ENCODE peak calls at places on chromosomes 13 and 19, in five cellular contexts. M is CD8-positive, alpha-beta memory T cell; W is suprapubic skin; Q is naive thymus-derived CD4-positive, alpha-beta T cell; U is left ventricle myocardium inferior. C is an unnamed sample.

GRCh38 chr19:46698395-46699321 is 18.3 kb downstream of the PRKD2 start:
- DNase-seq in M (no peak), W (no peak), Q (no peak), U (no peak), C (no peak)

GRCh38 chr19:2488942-2489731 is 13.2 kb downstream of the GADD45B start:
- DNase-seq in U (peak; percentile 62), Q (no peak), M (no peak), W (no peak), C (peak; percentile 36)

GRCh38 chr19:4189641-4190040 is 7.2 kb downstream of the ANKRD24 start:
- DNase-seq in W (no peak), Q (no peak), M (no peak), U (no peak), C (no peak)

GRCh38 chr19:38351865-38352395 is 16.3 kb downstream of the CATSPERG start:
- DNase-seq in U (no peak), M (no peak), Q (no peak), W (no peak), C (no peak)

GRCh38 chr19:46515879-46516350 is 20.2 kb upstream of the PNMA8B start:
- DNase-seq in W (no peak), Q (peak; percentile 49), U (no peak), M (no peak), C (no peak)

GRCh38 chr13:80436571-80437169 is 95.7 kb upstream of the SPRY2 start:
- DNase-seq in W (no peak), M (no peak), U (no peak), Q (no peak), C (no peak)

GRCh38 chr13:18961383-18962117 is 220.1 kb downstream of the TUBA3C start:
- DNase-seq in W (no peak), U (no peak), M (no peak), Q (no peak), C (no peak)

GRCh38 chr19:34309368-34310138 is 55.2 kb downstream of the GARRE1 start:
- DNase-seq in W (no peak), U (no peak), M (no peak), Q (no peak), C (no peak)

GRCh38 chr19:9565900-9566705 is 18.2 kb downstream of the ZNF121 start:
- DNase-seq in Q (no peak), M (no peak), W (no peak), U (no peak), C (no peak)

GRCh38 chr19:18626906-18627305 is 9.9 kb upstream of the KLHL26 start:
- DNase-seq in Q (no peak), U (no peak), W (no peak), M (no peak), C (no peak)

GRCh38 chr13:102817907-102818306 is 19.0 kb downstream of the BIVM start:
- DNase-seq in M (no peak), Q (no peak), W (no peak), U (no peak), C (no peak)

GRCh38 chr13:113020323-113021080 is 51.5 kb downstream of the MCF2L start:
- DNase-seq in M (no peak), Q (no peak), W (no peak), U (no peak), C (no peak)

GRCh38 chr19:31316201-31316951 is 32.9 kb downstream of the TSHZ3 start:
- DNase-seq in U (no peak), Q (no peak), W (no peak), M (no peak), C (no peak)

GRCh38 chr13:40072663-40073120 is 417.2 kb downstream of the COG6 start:
- DNase-seq in Q (no peak), U (no peak), W (no peak), M (no peak), C (no peak)

GRCh38 chr19:28920269-28921066 is 292.5 kb downstream of the UQCRFS1 start:
- DNase-seq in Q (no peak), W (no peak), M (no peak), U (no peak), C (no peak)

GRCh38 chr19:33830264-33830663 is 33.6 kb downstream of the KCTD15 start:
- DNase-seq in W (no peak), U (no peak), M (no peak), Q (no peak), C (no peak)

GRCh38 chr19:47899335-47899734 is 13.2 kb upstream of the SULT2A1 start:
- DNase-seq in U (no peak), Q (no peak), W (no peak), M (no peak), C (no peak)

GRCh38 chr19:47729468-47729798 is 15.9 kb upstream of the NOP53 start:
- DNase-seq in W (no peak), U (peak; percentile 64), M (no peak), Q (no peak), C (no peak)

GRCh38 chr19:37218592-37218935 is 550 bp downstream of the ZNF383 start:
- DNase-seq in W (no peak), M (no peak), U (no peak), Q (no peak), C (no peak)

GRCh38 chr13:23856008-23856750 is 33.0 kb downstream of the MIPEP start:
- DNase-seq in M (no peak), Q (no peak), U (no peak), W (no peak), C (peak; percentile 54)

GRCh38 chr19:2048959-2049740 is 1.9 kb downstream of the MKNK2 start:
- DNase-seq in M (no peak), Q (no peak), U (no peak), W (peak; percentile 78), C (no peak)

GRCh38 chr13:39284801-39285388 is 246.6 kb downstream of the NHLRC3 start:
- DNase-seq in U (peak; percentile 27), Q (no peak), M (no peak), W (no peak), C (no peak)

GRCh38 chr19:51511353-51511752 is 9.8 kb upstream of the SIGLEC12 start:
- DNase-seq in U (no peak), Q (no peak), M (no peak), W (no peak), C (no peak)

GRCh38 chr13:80340643-80341097 is 256 bp downstream of the SPRY2 start:
- DNase-seq in W (no peak), Q (no peak), M (no peak), U (no peak), C (peak; percentile 45)

GRCh38 chr13:35210234-35210633 is 266.3 kb downstream of the MAB21L1 start:
- DNase-seq in U (no peak), M (no peak), Q (no peak), W (no peak), C (no peak)

GRCh38 chr13:112772929-112773328 is 83.1 kb downstream of the ATP11A start:
- DNase-seq in U (no peak), M (no peak), Q (no peak), W (no peak), C (no peak)

DNA sequence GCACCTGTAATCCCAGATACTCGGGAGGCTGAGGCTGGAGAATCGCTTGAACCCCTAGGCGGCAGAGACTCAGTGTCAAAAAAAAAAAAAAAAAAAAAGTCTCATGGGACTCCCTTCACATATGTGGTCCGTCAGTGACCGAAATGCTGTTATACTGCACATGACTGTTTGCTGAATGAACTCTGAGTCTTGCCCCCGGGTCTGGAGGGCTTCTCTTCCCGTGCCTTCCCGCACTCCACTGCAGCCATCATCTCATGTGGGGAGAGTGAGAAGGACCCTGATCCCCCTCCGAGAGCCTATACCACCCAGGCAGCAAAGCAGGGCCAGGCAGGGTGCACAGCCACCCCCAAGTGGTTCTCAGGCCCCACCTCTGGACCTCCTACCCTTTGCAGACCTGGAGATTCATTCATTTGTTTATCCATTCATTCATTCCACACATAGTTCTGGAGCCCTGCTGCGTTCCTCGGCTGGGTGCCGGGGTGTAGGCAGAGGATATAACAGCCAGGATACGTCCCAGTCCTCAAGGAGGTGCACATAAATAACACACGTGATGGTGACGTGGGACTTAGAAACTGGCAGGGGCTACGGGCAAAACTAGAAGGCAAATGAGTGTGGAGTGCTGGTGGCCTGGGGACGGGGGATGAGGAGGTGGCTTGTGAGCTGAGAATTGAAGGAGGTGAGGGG is 14.2 kb downstream of the NDUFA11 start:
- DNase-seq in Q (no peak), W (no peak), M (no peak), U (no peak), C (no peak)
- H3K27ac ChIP-seq in Q (no peak overlapping the region), W (no peak overlapping the region), M (no peak overlapping the region), U (no peak overlapping the region), C (no peak overlapping the region)

DNA sequence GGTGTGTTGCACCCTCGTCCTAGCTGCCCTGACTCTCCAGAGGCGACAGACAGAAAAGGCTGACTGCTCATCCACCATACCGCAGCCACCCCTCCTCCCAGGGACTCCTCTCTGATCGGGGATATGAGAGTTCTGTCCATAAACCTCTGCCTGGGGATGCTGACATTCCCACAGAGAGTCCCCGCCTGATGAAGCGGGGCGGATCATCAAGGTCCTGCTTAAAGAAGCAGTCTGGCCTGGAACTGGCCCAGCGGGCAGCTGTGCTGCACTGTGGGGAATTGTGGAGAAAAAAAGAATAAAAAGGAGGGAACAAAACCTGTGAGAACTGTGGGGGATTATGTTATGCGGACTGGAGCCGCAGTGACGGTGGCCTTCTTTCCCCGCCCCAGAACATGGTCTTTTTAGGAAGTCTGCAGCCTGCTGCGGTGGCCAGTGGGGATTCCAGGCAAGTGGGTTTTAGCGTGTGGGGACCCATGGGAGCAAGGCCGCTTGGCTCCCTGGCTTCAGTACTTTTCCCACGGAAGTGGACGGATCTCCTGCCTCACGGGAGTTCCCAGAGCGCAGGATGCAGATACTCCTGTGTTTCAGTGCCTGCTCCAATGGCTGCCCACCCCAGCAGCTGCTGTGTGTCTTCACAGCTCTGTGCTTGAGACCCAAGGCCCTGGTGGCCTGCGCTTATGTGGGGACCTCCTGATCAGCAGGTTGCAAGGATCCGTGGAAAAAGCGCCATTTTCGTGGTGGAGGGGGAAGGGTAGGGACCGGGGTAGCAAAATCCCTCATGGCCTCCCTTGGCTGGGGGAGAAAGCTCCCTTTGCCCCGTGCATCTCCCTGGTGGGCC is 1456.2 kb upstream of the SLC10A2 start:
- DNase-seq in U (peak; percentile 26), M (no peak), W (no peak), Q (no peak), C (no peak)
- H3K27ac ChIP-seq in U (no peak overlapping the region), M (no peak overlapping the region), W (no peak overlapping the region), Q (no peak overlapping the region), C (no peak overlapping the region)

GRCh38 chr13:30872195-30872594 is 33.9 kb upstream of the MEDAG start:
- DNase-seq in W (no peak), M (no peak), Q (no peak), U (no peak), C (no peak)
- H3K27ac ChIP-seq in W (peak overlapping the region; percentile 48), M (no peak overlapping the region), Q (no peak overlapping the region), U (peak overlapping the region; percentile 4), C (no peak overlapping the region)

GRCh38 chr19:711224-711623 is 2.5 kb downstream of the PALM start:
- DNase-seq in M (no peak), U (no peak), W (no peak), Q (no peak), C (no peak)
- H3K27ac ChIP-seq in M (no peak overlapping the region), U (peak overlapping the region; percentile 94), W (peak overlapping the region; percentile 91), Q (no peak overlapping the region), C (peak overlapping the region; percentile 80)

DNA sequence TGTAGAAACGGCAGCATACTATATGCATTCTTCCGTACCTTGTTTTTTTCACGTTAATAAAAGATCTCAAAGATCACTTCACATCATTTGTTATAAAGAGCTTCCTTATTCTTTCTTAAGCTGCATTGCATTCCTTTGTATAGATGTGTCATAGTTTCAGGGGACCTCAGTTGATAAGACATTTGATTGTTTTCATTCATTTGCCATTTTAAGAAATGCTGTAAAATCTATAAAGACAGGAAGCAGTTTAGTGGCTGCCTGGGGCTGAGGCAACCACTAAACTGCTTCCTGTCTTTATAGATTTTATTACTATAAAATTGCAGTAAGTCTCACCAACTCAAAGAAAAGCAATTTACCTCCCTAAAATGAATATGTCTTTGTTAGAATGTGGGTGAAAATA is 59.4 kb downstream of the ZDHHC20 start:
- DNase-seq in W (no peak), Q (peak; percentile 41), M (no peak), U (no peak), C (no peak)
- H3K27ac ChIP-seq in W (no peak overlapping the region), Q (peak overlapping the region; percentile 25), M (no peak overlapping the region), U (no peak overlapping the region), C (no peak overlapping the region)